ENCODE peak calls at places on chromosomes 5 and 9, in eight cellular contexts. S, H, B, I, V, C, W and Y are unnamed samples. For H3K36me3, the result is how much of the 10 kb centered on the place peaks cover.

GRCh38 chr9:105280730-105281129 is 36.3 kb downstream of the SLC44A1 start:
- DNase-seq in I (no peak), V (no peak), H (no peak), B (no peak), C (no peak), S (no peak), W (no peak), Y (no peak)

GRCh38 chr5:14017904-14018303 is 73.4 kb upstream of the DNAH5 start:
- DNase-seq in H (no peak), I (no peak), W (no peak), S (no peak), B (no peak), C (no peak), V (no peak), Y (no peak)

GRCh38 chr9:133327834-133328484 is 8.0 kb downstream of the SURF6 start:
- DNase-seq in C (no peak), H (no peak), I (no peak), S (no peak), V (no peak), B (no peak), W (no peak), Y (no peak)

GRCh38 chr5:1181451-1182359 is 19.7 kb upstream of the SLC6A19 start:
- DNase-seq in H (no peak), W (no peak), B (no peak), I (no peak), V (peak), S (no peak), C (no peak), Y (no peak)

GRCh38 chr5:55063220-55063863 is 39.1 kb upstream of the GZMA start:
- DNase-seq in B (no peak), V (no peak), C (no peak), W (no peak), H (no peak), S (no peak), I (no peak), Y (no peak)

GRCh38 chr5:54302267-54302687 is 8.1 kb downstream of the ARL15 start:
- DNase-seq in V (no peak), C (no peak), B (no peak), I (no peak), H (no peak), W (no peak), S (no peak), Y (no peak)

GRCh38 chr9:128987800-128988199 is 40.3 kb downstream of the NUP188 start:
- DNase-seq in W (no peak), B (no peak), S (no peak), I (no peak), C (no peak), H (no peak), V (no peak), Y (no peak)

GRCh38 chr9:116806075-116806474 is 119.0 kb downstream of the TRIM32 start:
- DNase-seq in B (no peak), I (peak), V (no peak), H (no peak), W (no peak), S (no peak), C (peak), Y (no peak)

GRCh38 chr9:16335788-16336580 is 534.5 kb downstream of the BNC2 start:
- DNase-seq in H (no peak), W (peak), V (peak), I (no peak), S (peak), B (peak), C (no peak), Y (no peak)

GRCh38 chr9:967851-968641 is 8.4 kb upstream of the DMRT3 start:
- DNase-seq in B (no peak), C (no peak), W (no peak), S (no peak), V (no peak), I (peak), H (no peak), Y (no peak)

GRCh38 chr5:57675236-57675635 is 192.6 kb upstream of the ACTBL2 start:
- DNase-seq in I (no peak), W (no peak), H (no peak), B (no peak), S (no peak), V (no peak), C (no peak), Y (no peak)

GRCh38 chr5:57677235-57677634 is 194.6 kb upstream of the ACTBL2 start:
- DNase-seq in I (no peak), C (no peak), V (no peak), H (no peak), B (no peak), W (no peak), S (no peak), Y (no peak)

GRCh38 chr5:57671371-57671770 is 188.8 kb upstream of the ACTBL2 start:
- DNase-seq in I (no peak), H (no peak), S (no peak), V (no peak), C (no peak), B (no peak), W (no peak), Y (no peak)

GRCh38 chr5:57680686-57681085 is 198.1 kb upstream of the ACTBL2 start:
- DNase-seq in W (no peak), C (no peak), B (no peak), V (no peak), I (no peak), H (no peak), S (no peak), Y (no peak)

GRCh38 chr5:57676228-57677098 is 193.9 kb upstream of the ACTBL2 start:
- DNase-seq in V (no peak), I (no peak), W (no peak), S (no peak), B (peak), H (no peak), C (no peak), Y (no peak)
- H3K36me3 ChIP-seq in V (under half), I (under half), W (under half), S (under half), B (under half), H (under half), C (under half), Y (under half)

GRCh38 chr9:136865768-136866103 is 372 bp downstream of the EDF1 start:
- DNase-seq in S (no peak), H (no peak), B (peak), W (peak), V (peak), I (no peak), C (no peak), Y (no peak)

GRCh38 chr9:136868644-136869043 is 2.5 kb upstream of the EDF1 start:
- DNase-seq in V (no peak), S (no peak), B (no peak), H (no peak), C (no peak), W (no peak), I (no peak), Y (no peak)

GRCh38 chr9:136864996-136865767 is 926 bp downstream of the EDF1 start:
- DNase-seq in V (peak), H (no peak), B (no peak), C (no peak), S (no peak), W (no peak), I (no peak), Y (no peak)

GRCh38 chr9:136867917-136868316 is 1.8 kb upstream of the EDF1 start:
- DNase-seq in W (no peak), V (no peak), S (no peak), C (no peak), H (no peak), I (no peak), B (no peak), Y (no peak)

DNA sequence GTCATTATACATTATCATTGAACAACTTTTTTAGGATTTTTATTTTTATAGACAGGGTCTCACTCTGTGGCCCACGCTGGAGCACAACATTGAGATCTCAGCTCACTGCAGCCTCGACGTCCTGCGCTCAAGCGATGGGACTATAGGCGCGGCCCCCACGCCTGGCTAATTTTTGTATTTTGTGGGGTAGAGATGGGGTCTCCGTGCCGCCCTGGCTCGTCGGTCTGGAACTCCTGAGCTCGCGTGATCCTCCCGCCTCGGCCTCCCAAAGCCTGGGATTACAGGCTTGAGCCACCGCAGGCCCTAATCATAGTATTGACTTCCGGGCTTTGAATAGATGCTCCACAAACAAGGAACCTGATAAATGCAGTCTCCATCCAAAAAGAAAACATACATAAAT is 1.4 kb upstream of the EDF1 start:
- DNase-seq in S (no peak), V (no peak), I (no peak), H (no peak), C (no peak), B (no peak), W (no peak), Y (peak)
- H3K4me3 ChIP-seq in S (no peak), V (no peak), I (no peak), H (no peak), C (peak), B (no peak), W (no peak), Y (no peak)

GRCh38 chr5:115507682-115508081 is 36.9 kb downstream of the FEM1C start:
- DNase-seq in C (no peak), B (no peak), V (no peak), W (no peak), S (no peak), H (no peak), I (no peak), Y (no peak)
- TF ChIP-seq EP300 in C (no peak), B (no peak), V (no peak), W (no peak), S (no peak), H (no peak), I (no peak), Y (no peak)

DNA sequence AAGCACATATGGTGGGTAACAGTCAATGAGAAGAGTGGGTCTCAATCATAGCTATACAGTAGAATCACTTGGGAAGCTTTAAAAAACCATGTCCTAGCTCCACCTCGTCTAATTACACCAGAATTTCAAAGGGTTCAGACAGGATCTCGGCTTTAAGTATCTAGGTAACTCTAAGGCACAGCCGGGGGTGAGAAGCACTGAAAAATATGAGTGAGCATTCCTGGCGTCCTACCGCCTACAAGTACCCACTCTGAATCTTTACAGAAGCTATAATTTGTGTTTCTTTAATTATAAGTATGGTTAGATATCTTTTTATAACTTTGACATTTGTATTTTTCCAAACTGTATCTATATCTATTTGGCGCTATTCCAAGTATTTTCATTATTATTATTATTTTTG is 16.1 kb downstream of the PAIP1 start:
- DNase-seq in W (no peak), C (no peak), S (no peak), I (no peak), B (no peak), V (no peak), H (no peak), Y (no peak)
- H3K36me3 ChIP-seq in W (under half), C (half or more), S (under half), I (under half), B (half or more), V (half or more), H (under half), Y (under half)

GRCh38 chr5:96641368-96641767 is 20.8 kb upstream of the CAST start:
- DNase-seq in B (no peak), V (no peak), C (no peak), W (no peak), H (no peak), S (no peak), I (no peak), Y (no peak)

GRCh38 chr5:96645096-96645495 is 17.1 kb upstream of the CAST start:
- DNase-seq in H (no peak), W (no peak), B (no peak), V (no peak), I (no peak), C (no peak), S (no peak), Y (no peak)

GRCh38 chr5:96640696-96641095 is 21.5 kb upstream of the CAST start:
- DNase-seq in V (no peak), B (no peak), H (no peak), I (no peak), S (no peak), W (no peak), C (no peak), Y (no peak)

GRCh38 chr5:96638566-96638965 is 23.6 kb upstream of the CAST start:
- DNase-seq in W (no peak), H (no peak), V (no peak), C (no peak), I (no peak), S (no peak), B (no peak), Y (no peak)

DNA sequence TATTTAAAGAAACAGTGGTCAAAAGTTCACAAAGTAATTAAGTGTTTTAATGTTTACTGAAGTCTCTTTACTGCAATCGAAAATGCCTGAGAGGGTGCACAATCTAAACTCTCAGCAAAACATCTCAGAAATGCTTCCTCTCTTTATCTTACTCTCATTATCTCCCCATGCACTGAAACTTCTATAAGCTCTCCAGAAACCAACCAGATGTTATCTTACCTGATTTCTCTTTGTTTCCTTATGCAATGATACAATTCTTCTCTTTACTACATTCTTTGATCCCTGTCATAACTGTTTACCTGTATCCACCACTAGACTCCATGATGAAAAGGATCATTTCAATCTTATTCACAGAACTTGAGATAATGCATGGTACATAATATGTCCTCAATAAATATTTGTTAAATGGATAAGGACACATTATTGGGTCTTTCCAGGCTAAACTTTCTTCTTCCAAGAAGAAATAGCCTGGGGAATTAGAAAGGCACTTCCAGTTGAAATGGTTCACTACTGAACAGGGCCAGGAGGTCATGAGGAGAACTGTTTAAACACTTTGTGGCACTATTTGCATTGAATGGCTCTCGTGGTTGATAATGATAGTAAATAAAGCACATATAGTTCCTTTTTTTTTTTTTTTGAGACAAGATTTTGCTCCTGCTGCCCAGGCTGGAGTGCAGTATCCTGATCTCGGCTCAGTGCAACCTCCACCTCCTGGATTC is 20.1 kb upstream of the CAST start:
- DNase-seq in C (no peak), I (no peak), V (no peak), W (no peak), S (no peak), H (no peak), B (no peak), Y (no peak)
- H3K4me3 ChIP-seq in C (no peak), I (no peak), V (no peak), W (no peak), S (no peak), H (no peak), B (no peak), Y (no peak)

DNA sequence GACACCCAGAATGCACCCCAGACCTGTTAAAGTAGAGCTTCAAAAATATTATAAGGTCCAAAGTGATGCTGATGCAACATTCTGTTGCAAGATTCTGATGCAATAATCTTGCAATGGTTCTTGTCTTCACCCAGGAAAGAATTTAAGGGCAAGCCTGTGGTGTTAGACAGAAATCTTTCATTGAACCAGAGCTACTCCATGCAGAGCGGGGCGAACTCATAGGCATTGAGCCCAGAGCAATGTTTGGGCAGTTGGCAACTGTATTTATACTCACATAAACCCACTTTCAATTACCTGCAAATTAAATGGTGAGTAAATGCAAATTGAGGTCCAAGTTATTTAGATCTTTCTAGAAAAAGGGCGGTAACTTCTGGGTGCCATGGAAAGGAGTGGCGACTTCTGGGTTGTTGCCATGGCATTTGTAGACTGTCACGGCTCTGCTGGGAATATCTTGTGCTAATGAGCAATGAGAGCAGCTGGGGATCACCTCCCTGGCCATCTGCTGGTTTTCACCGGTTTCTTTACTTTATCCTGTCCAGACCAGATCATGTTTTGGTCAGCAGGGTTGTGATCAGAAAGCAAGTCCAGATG is 163.4 kb downstream of the ICE1 start:
- DNase-seq in H (no peak), C (no peak), B (no peak), V (no peak), I (no peak), W (no peak), S (no peak), Y (no peak)
- TF ChIP-seq EP300 in H (no peak), C (peak), B (no peak), V (no peak), I (no peak), W (no peak), S (no peak), Y (no peak)

GRCh38 chr9:108894225-108894997 is 32.3 kb downstream of the ACTL7A start:
- DNase-seq in B (no peak), I (no peak), W (no peak), H (no peak), V (no peak), S (no peak), C (no peak), Y (no peak)

GRCh38 chr9:108884701-108885100 is 22.6 kb downstream of the ACTL7A start:
- DNase-seq in H (no peak), W (no peak), B (no peak), C (no peak), I (no peak), V (no peak), S (no peak), Y (no peak)

GRCh38 chr9:108885643-108886348 is 23.7 kb downstream of the ACTL7A start:
- DNase-seq in S (no peak), W (peak), H (peak), B (no peak), I (no peak), C (peak), V (peak), Y (no peak)

DNA sequence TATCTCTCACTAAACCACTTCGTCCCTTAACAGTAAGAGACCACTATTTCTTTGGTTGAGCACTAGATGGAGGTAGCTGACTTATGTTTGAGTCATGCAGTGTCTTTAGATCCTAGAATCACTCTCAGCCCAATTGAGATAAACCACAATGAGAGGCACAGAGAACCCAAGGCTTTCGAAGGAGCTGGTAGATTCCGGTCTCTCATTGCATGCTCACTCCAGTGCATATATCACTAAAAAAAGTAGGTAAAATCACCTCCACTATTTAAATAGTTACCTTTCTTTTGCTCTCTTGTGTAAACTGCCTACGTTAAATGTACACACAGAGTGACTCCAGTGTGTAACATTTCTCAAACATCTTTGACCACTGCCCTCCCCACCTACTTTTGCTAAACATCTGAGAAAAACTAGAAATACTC is 27.6 kb downstream of the ACTL7A start:
- DNase-seq in W (no peak), I (no peak), C (peak), S (no peak), H (no peak), B (no peak), V (no peak), Y (no peak)
- H3K36me3 ChIP-seq in W (under half), I (under half), C (half or more), S (under half), H (under half), B (under half), V (under half), Y (under half)

DNA sequence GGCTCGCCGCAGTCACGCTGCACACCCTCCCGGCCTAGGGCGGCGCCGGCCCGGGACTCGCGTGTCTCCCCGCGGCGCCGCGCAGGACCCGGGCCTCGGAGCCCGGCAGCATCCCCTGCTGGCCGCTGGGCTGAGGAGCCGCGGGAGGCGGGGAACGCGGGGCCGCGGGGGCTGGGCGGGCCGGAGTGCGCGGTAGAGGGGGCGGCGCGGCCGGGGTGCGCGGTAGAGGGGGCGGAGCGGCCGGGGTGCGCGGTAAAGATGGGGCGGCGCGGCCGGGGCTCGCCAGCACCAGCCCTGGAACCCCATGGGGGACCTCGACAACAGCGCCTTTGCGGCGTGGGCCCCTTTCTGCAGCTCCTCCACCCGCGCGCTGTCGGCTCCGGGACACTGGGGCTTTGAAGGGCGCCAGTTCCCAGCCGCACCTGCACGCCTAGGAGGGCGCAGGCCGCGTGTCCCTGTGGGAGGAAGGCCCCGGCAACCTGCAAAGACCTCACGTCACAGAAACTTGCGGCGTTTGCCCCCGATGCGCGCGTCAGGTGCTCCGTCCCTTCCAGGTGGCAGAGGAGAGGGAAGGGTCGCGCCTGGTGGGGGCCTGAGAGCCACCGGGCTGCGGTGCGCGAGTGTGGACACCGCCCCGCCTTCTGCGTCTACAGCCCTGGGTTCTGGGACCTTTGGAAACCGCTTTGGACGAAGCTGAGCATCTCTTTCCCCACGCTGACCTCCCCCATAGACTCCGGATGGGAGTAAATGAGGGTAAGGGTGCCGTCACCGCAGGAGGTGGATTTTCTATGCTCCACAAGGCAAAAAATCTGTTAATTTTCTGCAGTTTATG is 49.6 kb downstream of the NSUN2 start:
- DNase-seq in W (peak), B (peak), H (no peak), I (peak), V (peak), C (peak), S (no peak), Y (peak)
- H3K4me3 ChIP-seq in W (peak), B (peak), H (no peak), I (peak), V (peak), C (peak), S (peak), Y (no peak)

GRCh38 chr9:76377791-76378190 is 16.4 kb downstream of the RFK start:
- DNase-seq in H (no peak), S (no peak), B (no peak), I (no peak), W (no peak), V (no peak), C (no peak), Y (no peak)

GRCh38 chr9:76373777-76374474 is 20.3 kb downstream of the RFK start:
- DNase-seq in B (no peak), I (no peak), V (no peak), S (no peak), H (no peak), W (no peak), C (no peak), Y (no peak)

GRCh38 chr9:76373173-76373771 is 21.0 kb downstream of the RFK start:
- DNase-seq in I (no peak), W (peak), H (no peak), S (peak), C (no peak), B (no peak), V (peak), Y (peak)

GRCh38 chr9:76372345-76372744 is 21.9 kb downstream of the RFK start:
- DNase-seq in C (no peak), I (no peak), V (no peak), B (no peak), W (no peak), S (no peak), H (no peak), Y (no peak)

GRCh38 chr9:76374702-76375543 is 19.3 kb downstream of the RFK start:
- DNase-seq in H (no peak), S (peak), W (peak), C (peak), B (no peak), V (peak), I (no peak), Y (peak)
- TF ChIP-seq EP300 in H (no peak), S (no peak), W (no peak), C (peak), B (no peak), V (peak), I (no peak), Y (no peak)